ENCODE peak calls at places on chromosomes 12 and 14, in ten cellular contexts. S is stomach, W is adrenal gland, B is breast epithelium, R is sigmoid colon, N is IMR-90, F is ovary, M is tibial nerve, C is uterus, V is NB4. X is an unnamed sample.

GRCh38 chr12:112482734-112483133 is 64.0 kb downstream of the PTPN11 start:
- DNase-seq in F (no peak), S (no peak), V (no peak), C (no peak), N (no peak), M (no peak), W (no peak), R (no peak), B (no peak), X (no peak)

GRCh38 chr14:97878727-97879126 is 1081.5 kb downstream of the VRK1 start:
- DNase-seq in F (peak), N (no peak), V (no peak), R (peak), W (peak), M (no peak), C (peak), B (peak), S (no peak), X (peak)

GRCh38 chr12:52349196-52349595 is 18.1 kb downstream of the KRT85 start:
- DNase-seq in S (no peak), M (no peak), V (no peak), C (no peak), F (no peak), W (no peak), B (no peak), N (peak), R (no peak), X (no peak)

GRCh38 chr14:52863339-52863700 is 71.9 kb upstream of the GNPNAT1 start:
- DNase-seq in R (no peak), N (peak), S (no peak), V (no peak), F (no peak), C (no peak), W (no peak), M (no peak), B (no peak), X (no peak)

GRCh38 chr14:80215756-80216581 is 4.7 kb upstream of the DIO2 start:
- DNase-seq in R (no peak), S (peak), N (peak), W (no peak), C (no peak), M (peak), B (no peak), F (no peak), V (no peak), X (no peak)

GRCh38 chr12:120960657-120961056 is 17.7 kb upstream of the HNF1A start:
- DNase-seq in F (no peak), B (no peak), C (no peak), S (no peak), M (no peak), W (no peak), R (no peak), V (no peak), N (no peak), X (no peak)

GRCh38 chr12:109893250-109893995 is 6.7 kb upstream of the TCHP start:
- DNase-seq in M (no peak), V (peak), S (no peak), R (no peak), W (no peak), F (no peak), C (no peak), B (no peak), N (no peak), X (no peak)

GRCh38 chr12:49126852-49127763 is 4.1 kb downstream of the TUBA1B start:
- DNase-seq in M (no peak), B (no peak), C (no peak), N (no peak), V (peak), R (peak), W (no peak), S (no peak), F (no peak), X (no peak)

GRCh38 chr14:33348510-33348909 is 409.8 kb downstream of the NPAS3 start:
- DNase-seq in V (no peak), N (no peak), M (no peak), B (no peak), R (no peak), F (no peak), C (no peak), W (no peak), S (no peak), X (no peak)

GRCh38 chr14:20415723-20416622 is 2.7 kb upstream of the TEP1 start:
- DNase-seq in S (no peak), N (peak), F (no peak), V (peak), B (no peak), C (peak), W (no peak), R (no peak), M (no peak), X (peak)

GRCh38 chr14:103738706-103739451 is 23.3 kb downstream of the ZFYVE21 start:
- DNase-seq in S (no peak), M (peak), F (no peak), W (no peak), B (no peak), R (peak), N (no peak), V (no peak), C (no peak), X (peak)

GRCh38 chr12:66190519-66191406 is 1.7 kb downstream of the IRAK3 start:
- DNase-seq in F (no peak), R (no peak), M (no peak), W (no peak), C (no peak), V (peak), S (no peak), B (no peak), N (peak), X (no peak)
- H3K4me3 ChIP-seq in F (no peak), R (no peak), M (peak), W (no peak), C (no peak), V (peak), S (peak), B (peak), N (no peak), X (no peak)

GRCh38 chr12:72273851-72274284 is 1.7 kb downstream of the TRHDE start:
- DNase-seq in S (no peak), V (no peak), F (peak), C (no peak), N (no peak), B (no peak), R (no peak), W (peak), M (no peak), X (no peak)

GRCh38 chr12:72273499-72273837 is 1.3 kb downstream of the TRHDE start:
- DNase-seq in F (peak), V (no peak), B (no peak), C (no peak), N (no peak), S (no peak), M (no peak), R (no peak), W (no peak), X (no peak)

GRCh38 chr12:72275551-72275950 is 3.4 kb downstream of the TRHDE start:
- DNase-seq in R (no peak), S (no peak), V (no peak), N (no peak), C (no peak), M (no peak), B (no peak), W (no peak), F (no peak), X (no peak)

GRCh38 chr12:72276212-72276865 is 4.2 kb downstream of the TRHDE start:
- DNase-seq in M (no peak), V (no peak), F (no peak), S (no peak), C (no peak), R (no peak), N (no peak), W (no peak), B (no peak), X (no peak)

GRCh38 chr12:72274926-72275325 is 2.8 kb downstream of the TRHDE start:
- DNase-seq in R (no peak), M (no peak), C (peak), S (no peak), N (peak), V (peak), B (no peak), F (no peak), W (no peak), X (no peak)
- TF ChIP-seq POLR2A in R (no peak), M (no peak), C (no peak), S (no peak), N (no peak), V (no peak), B (no peak), F (peak), W (no peak), X (no peak)

GRCh38 chr14:91417983-91418386 is 365 bp upstream of the CCDC88C start:
- DNase-seq in C (no peak), M (no peak), F (no peak), S (peak), R (no peak), V (peak), W (no peak), B (no peak), N (no peak), X (peak)

GRCh38 chr14:91417134-91417982 is at the start of gene CCDC88C:
- DNase-seq in B (peak), R (no peak), V (peak), W (peak), N (no peak), S (peak), F (no peak), C (peak), M (no peak), X (peak)

GRCh38 chr14:91419451-91419850 is 1.8 kb upstream of the CCDC88C start:
- DNase-seq in F (no peak), C (no peak), N (no peak), S (no peak), R (no peak), W (no peak), B (no peak), V (no peak), M (no peak), X (no peak)

GRCh38 chr14:91419044-91419397 is 1.4 kb upstream of the CCDC88C start:
- DNase-seq in M (no peak), B (no peak), F (no peak), V (no peak), N (no peak), S (peak), W (no peak), R (no peak), C (no peak), X (no peak)

GRCh38 chr14:91418387-91419043 is 895 bp upstream of the CCDC88C start:
- DNase-seq in M (peak), C (peak), R (no peak), B (peak), F (peak), W (peak), S (peak), V (peak), N (peak), X (peak)
- H3K4me3 ChIP-seq in M (peak), C (peak), R (peak), B (peak), F (peak), W (peak), S (peak), V (peak), N (peak), X (peak)

GRCh38 chr12:6627598-6627997 is 8.2 kb downstream of the LPAR5 start:
- DNase-seq in V (no peak), N (no peak), M (no peak), C (no peak), S (no peak), W (no peak), B (no peak), R (no peak), F (no peak), X (no peak)
- TF ChIP-seq POLR2A in V (no peak), N (no peak), M (no peak), C (no peak), S (no peak), W (no peak), B (no peak), R (no peak), F (no peak), X (no peak)

X was measured in lower leg skin.